ENCODE peak calls at places on chromosomes 4 and X, in five cellular contexts. I, P, V, E and G are unnamed samples.

GRCh38 chr4:76420901-76421581 is at the start of gene CCDC158:
- DNase-seq in P (no peak), V (no peak), I (peak), E (no peak), G (peak)

GRCh38 chr4:125434136-125434535 is 119.4 kb downstream of the FAT4 start:
- DNase-seq in P (no peak), V (no peak), E (no peak), I (no peak), G (no peak)

GRCh38 chr4:65665951-65666523 is 4.3 kb downstream of the EPHA5 start:
- DNase-seq in P (no peak), E (peak), V (no peak), I (peak), G (no peak)

GRCh38 chr4:148094149-148094548 is 348.1 kb downstream of the NR3C2 start:
- DNase-seq in V (no peak), I (no peak), E (peak), P (no peak), G (no peak)

GRCh38 chr4:38692421-38692820 is 28.4 kb downstream of the KLF3 start:
- DNase-seq in E (no peak), I (no peak), P (no peak), V (no peak), G (no peak)

GRCh38 chr4:139042981-139043460 is 27.4 kb downstream of the NOCT start:
- DNase-seq in E (no peak), I (no peak), P (no peak), V (no peak), G (no peak)

GRCh38 chr4:7155611-7156071 is 36.7 kb upstream of the SORCS2 start:
- DNase-seq in V (no peak), P (no peak), I (peak), E (no peak), G (no peak)

GRCh38 chrX:16573781-16574180 is 76.2 kb upstream of the S100G start:
- DNase-seq in I (peak), E (no peak), V (no peak), P (no peak), G (no peak)

GRCh38 chr4:101693842-101694398 is 96.6 kb upstream of the BANK1 start:
- DNase-seq in I (no peak), V (no peak), P (no peak), E (no peak), G (no peak)

GRCh38 chrX:88937616-88938015 is 190.6 kb downstream of the CPXCR1 start:
- DNase-seq in P (no peak), V (no peak), E (no peak), I (no peak), G (no peak)

GRCh38 chrX:17621566-17622270 is 115.6 kb upstream of the SCML1 start:
- DNase-seq in E (peak), P (no peak), I (peak), V (no peak), G (no peak)

GRCh38 chrX:37844622-37845021 is 2.7 kb downstream of the DYNLT3 start:
- DNase-seq in I (no peak), P (no peak), E (no peak), V (no peak), G (no peak)